ENCODE peak calls at places on chromosomes 2 and 18, in nine cellular contexts. T is mesothelial cell of epicardium, K is stomach, W is chondrocyte, O is fibroblast of the aortic adventitia, H is AG09319, F is cardiac muscle cell, Y is spleen, U is lower leg skin. E is an unnamed sample.

GRCh38 chr2:171260471-171261424 is 100.1 kb upstream of the TLK1 start:
- DNase-seq in H (no peak), U (no peak), W (no peak), Y (no peak), K (no peak), F (no peak), O (no peak), T (no peak), E (no peak)

GRCh38 chr2:24046930-24047702 is at the start of gene WDCP:
- DNase-seq in H (peak), W (peak), F (peak), Y (peak), T (peak), U (peak), K (peak), O (peak), E (peak)

GRCh38 chr2:151051584-151052220 is 210.0 kb downstream of the RBM43 start:
- DNase-seq in F (peak), O (peak), H (peak), K (no peak), W (no peak), T (no peak), Y (no peak), U (peak), E (no peak)

GRCh38 chr2:136238214-136238551 is 120.2 kb upstream of the CXCR4 start:
- DNase-seq in H (no peak), F (peak), T (no peak), K (no peak), O (peak), Y (no peak), W (no peak), U (no peak), E (peak)

GRCh38 chr2:216860738-216861137 is 874 bp upstream of the TNP1 start:
- DNase-seq in F (no peak), H (no peak), O (peak), Y (no peak), K (no peak), W (no peak), T (no peak), U (no peak), E (no peak)

GRCh38 chr2:181178823-181179412 is 198.5 kb downstream of the UBE2E3 start:
- DNase-seq in Y (no peak), T (no peak), U (no peak), K (no peak), W (no peak), F (no peak), H (no peak), O (no peak), E (no peak)

GRCh38 chr2:147026664-147027278 is 818.1 kb upstream of the ACVR2A start:
- DNase-seq in H (no peak), Y (no peak), W (no peak), T (no peak), K (no peak), O (peak), U (no peak), F (peak), E (no peak)

GRCh38 chr2:44450806-44451205 is 89.1 kb downstream of the CAMKMT start:
- DNase-seq in T (no peak), K (no peak), F (peak), O (peak), H (no peak), W (no peak), Y (no peak), U (no peak), E (no peak)

GRCh38 chr2:215314896-215315295 is 3.0 kb downstream of the ATIC start:
- DNase-seq in Y (no peak), O (no peak), U (no peak), W (no peak), T (no peak), H (no peak), F (no peak), K (no peak), E (no peak)

GRCh38 chr2:103213028-103213542 is 451.3 kb downstream of the TMEM182 start:
- DNase-seq in Y (no peak), K (no peak), H (no peak), F (no peak), O (no peak), T (no peak), W (no peak), U (no peak), E (no peak)

GRCh38 chr2:187642498-187642897 is 88.3 kb upstream of the TFPI start:
- DNase-seq in H (no peak), K (no peak), F (no peak), O (no peak), T (no peak), Y (no peak), W (no peak), U (no peak), E (no peak)

GRCh38 chr18:75638597-75639467 is 211.3 kb upstream of the SMIM21 start:
- DNase-seq in H (no peak), F (peak), O (peak), U (no peak), Y (no peak), K (no peak), T (no peak), W (no peak), E (no peak)

GRCh38 chr2:68744517-68744916 is 9.9 kb downstream of the ARHGAP25 start:
- DNase-seq in Y (no peak), U (peak), T (no peak), F (no peak), O (no peak), K (no peak), W (no peak), H (no peak), E (no peak)

GRCh38 chr2:108776475-108776874 is 10.1 kb upstream of the CCDC138 start:
- DNase-seq in F (no peak), W (no peak), Y (no peak), U (no peak), H (no peak), K (no peak), O (no peak), T (no peak), E (no peak)

GRCh38 chr18:9961031-9961430 is 47.2 kb downstream of the VAPA start:
- DNase-seq in F (no peak), T (no peak), W (no peak), Y (no peak), O (peak), H (no peak), K (no peak), U (no peak), E (no peak)

GRCh38 chr2:189287982-189288494 is 108.5 kb upstream of the COL5A2 start:
- DNase-seq in Y (no peak), H (peak), T (no peak), W (no peak), K (no peak), F (peak), O (peak), U (no peak), E (no peak)

GRCh38 chr2:95309599-95309998 is 12.5 kb downstream of the KCNIP3 start:
- DNase-seq in F (no peak), U (no peak), K (no peak), O (no peak), T (no peak), W (no peak), H (no peak), Y (no peak), E (no peak)

GRCh38 chr2:201021914-201022313 is 49.6 kb downstream of the HYCC2 start:
- DNase-seq in T (no peak), H (no peak), O (no peak), U (no peak), W (no peak), K (no peak), Y (no peak), F (peak), E (no peak)

GRCh38 chr2:207184768-207185167 is 19.0 kb upstream of the KLF7 start:
- DNase-seq in T (no peak), W (no peak), F (no peak), O (no peak), H (no peak), U (no peak), K (no peak), Y (no peak), E (no peak)

GRCh38 chr18:26403451-26403850 is 144.9 kb downstream of the KCTD1 start:
- DNase-seq in F (no peak), U (no peak), T (no peak), H (no peak), K (no peak), W (no peak), Y (no peak), O (no peak), E (no peak)

GRCh38 chr18:36158261-36158867 is 28.7 kb downstream of the ELP2 start:
- DNase-seq in K (no peak), T (no peak), Y (no peak), O (peak), W (no peak), H (peak), U (no peak), F (peak), E (no peak)

GRCh38 chr2:39994151-39994550 is 215.1 kb upstream of the THUMPD2 start:
- DNase-seq in O (peak), T (no peak), K (no peak), U (no peak), W (no peak), Y (no peak), F (peak), H (peak), E (no peak)

GRCh38 chr18:76979111-76979751 is 153.4 kb downstream of the MBP start:
- DNase-seq in O (no peak), K (no peak), F (no peak), W (peak), U (no peak), H (no peak), Y (no peak), T (no peak), E (no peak)

GRCh38 chr2:95121150-95121494 is 486 bp downstream of the MRPS5 start:
- DNase-seq in K (no peak), F (peak), T (no peak), Y (no peak), O (peak), W (no peak), U (no peak), H (no peak), E (no peak)

GRCh38 chr2:172927381-172928357 is 148.0 kb upstream of the MAP3K20 start:
- DNase-seq in H (no peak), U (peak), O (peak), T (no peak), K (peak), Y (no peak), F (peak), W (no peak), E (no peak)

GRCh38 chr18:70454705-70455322 is 166.0 kb downstream of the SOCS6 start:
- DNase-seq in K (no peak), U (peak), T (no peak), Y (no peak), F (peak), O (peak), W (no peak), H (peak), E (no peak)

GRCh38 chr2:42138163-42139016 is 30.8 kb upstream of the EML4 start:
- DNase-seq in U (no peak), W (no peak), T (no peak), K (peak), F (peak), O (peak), Y (no peak), H (peak), E (no peak)

GRCh38 chr18:77061946-77062517 is 70.6 kb downstream of the MBP start:
- DNase-seq in F (no peak), H (no peak), O (no peak), U (no peak), Y (peak), T (no peak), W (no peak), K (no peak), E (peak)

GRCh38 chr2:66305714-66306113 is 129.2 kb upstream of the MEIS1 start:
- DNase-seq in H (no peak), U (peak), F (peak), T (no peak), Y (no peak), W (no peak), O (peak), K (peak), E (no peak)

GRCh38 chr2:66301073-66301766 is 133.7 kb upstream of the MEIS1 start:
- DNase-seq in F (peak), H (no peak), K (no peak), T (no peak), O (peak), W (no peak), Y (no peak), U (no peak), E (no peak)

GRCh38 chr2:66303471-66303870 is 131.5 kb upstream of the MEIS1 start:
- DNase-seq in O (no peak), T (no peak), K (no peak), W (no peak), Y (no peak), H (no peak), U (no peak), F (no peak), E (no peak)

GRCh38 chr2:66301767-66302140 is 133.2 kb upstream of the MEIS1 start:
- DNase-seq in K (no peak), Y (no peak), W (no peak), U (no peak), T (no peak), H (no peak), F (no peak), O (no peak), E (no peak)

DNA sequence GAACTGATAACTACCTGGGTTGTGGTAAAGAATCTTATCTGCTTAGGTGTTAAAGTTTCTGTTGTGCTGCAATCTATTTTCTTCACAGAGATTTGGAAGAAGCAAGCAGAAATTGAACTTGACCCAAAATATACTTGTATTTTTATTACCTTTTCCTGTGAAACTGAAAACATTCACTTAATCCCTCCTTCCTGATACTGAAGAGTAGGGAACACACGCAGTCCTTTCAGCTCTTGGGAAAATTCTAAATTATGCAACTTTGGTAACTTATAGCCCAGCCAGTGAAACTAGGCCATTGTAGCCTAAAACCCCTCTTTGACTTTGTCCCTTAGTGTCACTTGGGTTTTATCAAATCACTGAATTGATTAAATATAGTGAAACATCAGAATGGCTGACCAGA is 128.4 kb upstream of the MEIS1 start:
- DNase-seq in W (no peak), H (no peak), F (no peak), T (no peak), U (no peak), Y (no peak), K (no peak), O (no peak), E (no peak)
- TF ChIP-seq CTCF in W (no peak), H (no peak), F (no peak), T (no peak), U (no peak), Y (no peak), K (no peak), O (no peak), E (no peak)

GRCh38 chr2:132400169-132400900 is 16.3 kb upstream of the GPR39 start:
- DNase-seq in H (peak), F (peak), Y (no peak), W (no peak), O (peak), K (no peak), U (no peak), T (no peak), E (no peak)
- TF ChIP-seq CTCF in H (no peak), F (peak), Y (no peak), W (no peak), O (peak), K (no peak), U (no peak), T (no peak), E (no peak)

GRCh38 chr18:52875711-52876110 is 535.7 kb downstream of the DCC start:
- DNase-seq in K (no peak), U (no peak), W (no peak), Y (no peak), H (no peak), O (no peak), F (no peak), T (no peak), E (no peak)

GRCh38 chr18:52874774-52875173 is 534.8 kb downstream of the DCC start:
- DNase-seq in O (no peak), T (no peak), F (no peak), U (no peak), Y (no peak), H (no peak), K (no peak), W (no peak), E (no peak)

GRCh38 chr18:52869349-52869923 is 529.4 kb downstream of the DCC start:
- DNase-seq in T (no peak), F (no peak), O (no peak), W (no peak), Y (no peak), U (no peak), H (no peak), K (no peak), E (no peak)

GRCh38 chr18:52869942-52870907 is 530.2 kb downstream of the DCC start:
- DNase-seq in W (no peak), U (no peak), F (no peak), T (no peak), Y (peak), O (no peak), H (no peak), K (no peak), E (no peak)
- TF ChIP-seq CTCF in W (no peak), U (no peak), F (no peak), T (no peak), Y (no peak), O (no peak), H (no peak), K (no peak), E (no peak)

GRCh38 chr2:231489990-231490389 is 25.7 kb upstream of the NCL start:
- DNase-seq in K (peak), H (no peak), O (no peak), W (no peak), F (peak), Y (no peak), T (no peak), U (no peak), E (no peak)
- TF ChIP-seq CTCF in K (no peak), H (peak), O (peak), W (peak), F (peak), Y (no peak), T (no peak), U (no peak), E (peak)

DNA sequence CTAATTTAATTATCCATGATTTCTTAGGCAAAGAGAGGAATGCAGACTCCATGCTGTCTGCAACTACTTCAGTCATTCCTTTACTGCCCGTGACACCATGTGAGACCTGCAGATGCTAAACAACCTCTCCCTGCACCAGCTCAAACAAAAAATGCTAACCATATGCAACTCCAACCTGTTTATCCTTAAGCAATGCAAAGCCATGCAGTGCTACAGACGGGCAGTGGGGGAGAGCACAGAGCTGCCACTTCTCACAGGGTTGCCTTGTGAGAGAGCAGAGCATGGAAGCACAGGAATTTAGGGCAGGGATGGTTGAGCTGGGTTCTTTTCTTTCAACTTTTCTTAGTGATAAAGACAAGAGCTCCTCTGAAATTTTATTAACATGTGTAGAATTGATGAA is 74.9 kb upstream of the KLHL14 start:
- DNase-seq in F (no peak), H (no peak), U (no peak), K (no peak), Y (no peak), W (no peak), T (no peak), O (no peak), E (no peak)
- TF ChIP-seq CTCF in F (no peak), H (no peak), U (no peak), K (no peak), Y (no peak), W (no peak), T (no peak), O (no peak), E (no peak)

GRCh38 chr2:118062669-118063068 is 25.6 kb upstream of the INSIG2 start:
- DNase-seq in O (no peak), Y (no peak), U (no peak), T (no peak), K (no peak), F (no peak), H (no peak), W (no peak), E (no peak)
- TF ChIP-seq CTCF in O (no peak), Y (no peak), U (no peak), T (no peak), K (no peak), F (no peak), H (no peak), W (no peak), E (no peak)

GRCh38 chr18:5488844-5489243 is 55.0 kb downstream of the EPB41L3 start:
- DNase-seq in W (no peak), O (peak), H (no peak), U (no peak), T (no peak), K (no peak), F (peak), Y (no peak), E (no peak)
- TF ChIP-seq CTCF in W (no peak), O (no peak), H (no peak), U (no peak), T (no peak), K (no peak), F (no peak), Y (no peak), E (no peak)

DNA sequence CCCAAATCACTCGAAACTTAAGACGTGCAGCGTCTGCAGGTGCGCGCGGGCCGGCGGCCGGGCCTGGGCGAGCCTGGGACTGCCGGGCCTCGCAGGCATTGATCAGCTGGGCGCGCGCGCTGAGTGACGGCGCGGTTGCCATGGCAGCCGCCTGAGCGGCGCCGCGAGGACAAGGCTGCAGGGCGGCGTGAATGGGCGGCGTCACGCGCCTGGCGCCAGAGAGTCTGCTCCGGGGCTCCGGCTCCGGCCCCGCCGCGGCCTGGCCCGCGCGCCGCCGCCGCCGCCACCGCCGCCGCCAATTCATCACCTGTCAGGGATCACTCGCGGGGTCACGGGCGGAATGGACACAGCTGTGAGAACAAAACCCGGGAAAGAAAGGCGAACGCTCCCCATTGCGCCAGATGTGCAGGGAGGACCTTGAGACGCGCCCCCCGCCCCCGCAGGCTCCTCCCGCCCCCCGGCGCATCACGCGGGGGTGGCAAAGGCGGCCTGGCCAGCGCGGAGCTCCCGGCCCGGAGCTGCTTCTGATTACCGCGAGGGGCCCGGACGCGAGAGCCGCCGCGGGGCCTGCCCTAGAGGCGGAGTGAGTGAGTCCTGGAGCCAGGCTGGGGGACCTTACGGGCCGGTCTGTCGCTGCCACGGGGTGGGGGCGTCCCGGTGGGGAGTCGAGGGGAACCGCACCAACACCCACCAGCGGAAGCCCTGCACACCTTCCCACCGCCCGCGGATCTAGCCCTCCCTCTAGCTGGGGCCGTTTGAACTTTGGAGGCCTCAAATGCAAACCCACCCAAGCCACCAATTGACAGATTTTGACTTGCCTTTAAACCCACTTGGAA is 2.9 kb upstream of the ID2 start:
- DNase-seq in Y (peak), T (peak), U (peak), O (peak), K (peak), H (peak), W (peak), F (peak), E (peak)
- TF ChIP-seq CTCF in Y (peak), T (no peak), U (no peak), O (no peak), K (no peak), H (no peak), W (peak), F (no peak), E (no peak)

DNA sequence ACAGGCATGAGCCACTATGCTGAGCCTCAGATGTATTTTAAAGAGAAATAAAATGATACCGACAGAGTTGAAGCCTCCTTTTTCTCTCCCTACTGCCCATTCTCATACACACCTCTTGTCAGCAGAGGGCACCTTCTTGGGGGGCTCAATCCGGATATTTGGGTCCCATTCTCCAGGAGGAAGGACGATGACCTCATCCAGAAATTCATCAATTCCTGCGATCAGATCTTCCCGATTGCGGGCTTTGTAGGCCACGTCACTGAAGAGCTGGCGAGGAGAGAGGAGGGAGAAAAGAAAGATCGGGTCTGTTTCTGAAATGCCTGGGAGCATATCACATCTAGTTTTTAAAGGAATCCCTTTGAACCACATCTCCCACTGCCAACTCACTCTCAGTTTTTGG is 54.4 kb downstream of the MTHFD2 start:
- DNase-seq in K (no peak), O (no peak), T (no peak), F (no peak), W (no peak), Y (no peak), H (no peak), U (no peak), E (no peak)
- TF ChIP-seq CTCF in K (no peak), O (no peak), T (no peak), F (no peak), W (no peak), Y (no peak), H (no peak), U (no peak), E (no peak)

E was measured in CD14-positive monocyte.